ENCODE peak calls at places on chromosomes 3 and 15, in ten cellular contexts. One of them, this sample, is unnamed. For H3K36me3, the result is how much of the 10 kb centered on the place peaks cover.

GRCh38 chr3:111336511-111336910 is 205.5 kb upstream of the CD96 start:
- DNase-seq in NT2/D1: no peak
- DNase-seq in effector memory CD4-positive, alpha-beta T cell: no peak
- DNase-seq in tibial artery: no peak
- DNase-seq in tibial nerve: no peak
- DNase-seq in lower lobe of right lung: no peak
- DNase-seq in left lung: no peak
- DNase-seq in kidney: no peak
- DNase-seq in ovary: no peak
- DNase-seq in fibroblast of lung: peak
- DNase-seq in this sample: no peak

GRCh38 chr3:5138214-5138981 is 16.3 kb downstream of the ARL8B start:
- DNase-seq in NT2/D1: no peak
- DNase-seq in effector memory CD4-positive, alpha-beta T cell: no peak
- DNase-seq in tibial artery: no peak
- DNase-seq in tibial nerve: no peak
- DNase-seq in lower lobe of right lung: no peak
- DNase-seq in left lung: no peak
- DNase-seq in kidney: no peak
- DNase-seq in ovary: no peak
- DNase-seq in fibroblast of lung: peak
- DNase-seq in this sample: peak

GRCh38 chr3:31370093-31370666 is 162.5 kb upstream of the STT3B start:
- DNase-seq in NT2/D1: no peak
- DNase-seq in effector memory CD4-positive, alpha-beta T cell: no peak
- DNase-seq in tibial artery: no peak
- DNase-seq in tibial nerve: no peak
- DNase-seq in lower lobe of right lung: no peak
- DNase-seq in left lung: no peak
- DNase-seq in kidney: no peak
- DNase-seq in ovary: no peak
- DNase-seq in fibroblast of lung: no peak
- DNase-seq in this sample: no peak

GRCh38 chr3:186922790-186923189 is 7.5 kb upstream of the ST6GAL1 start:
- DNase-seq in NT2/D1: no peak
- DNase-seq in effector memory CD4-positive, alpha-beta T cell: no peak
- DNase-seq in tibial artery: no peak
- DNase-seq in tibial nerve: no peak
- DNase-seq in lower lobe of right lung: no peak
- DNase-seq in left lung: no peak
- DNase-seq in kidney: no peak
- DNase-seq in ovary: no peak
- DNase-seq in fibroblast of lung: peak
- DNase-seq in this sample: no peak

GRCh38 chr3:106485802-106486201 is 617.0 kb upstream of the CBLB start:
- DNase-seq in NT2/D1: no peak
- DNase-seq in effector memory CD4-positive, alpha-beta T cell: no peak
- DNase-seq in tibial artery: no peak
- DNase-seq in tibial nerve: no peak
- DNase-seq in lower lobe of right lung: no peak
- DNase-seq in left lung: no peak
- DNase-seq in kidney: no peak
- DNase-seq in ovary: no peak
- DNase-seq in fibroblast of lung: no peak
- DNase-seq in this sample: no peak

GRCh38 chr3:17891139-17891850 is 148.9 kb upstream of the TBC1D5 start:
- DNase-seq in NT2/D1: no peak
- DNase-seq in effector memory CD4-positive, alpha-beta T cell: no peak
- DNase-seq in tibial artery: no peak
- DNase-seq in tibial nerve: no peak
- DNase-seq in lower lobe of right lung: no peak
- DNase-seq in left lung: no peak
- DNase-seq in kidney: no peak
- DNase-seq in ovary: no peak
- DNase-seq in fibroblast of lung: peak
- DNase-seq in this sample: no peak

GRCh38 chr3:133271491-133271890 is 128.4 kb upstream of the BFSP2 start:
- DNase-seq in NT2/D1: no peak
- DNase-seq in effector memory CD4-positive, alpha-beta T cell: no peak
- DNase-seq in tibial artery: no peak
- DNase-seq in tibial nerve: no peak
- DNase-seq in lower lobe of right lung: no peak
- DNase-seq in left lung: no peak
- DNase-seq in kidney: no peak
- DNase-seq in ovary: no peak
- DNase-seq in fibroblast of lung: peak
- DNase-seq in this sample: no peak

GRCh38 chr3:46277476-46277875 is 35.2 kb downstream of the CCR3 start:
- DNase-seq in NT2/D1: no peak
- DNase-seq in effector memory CD4-positive, alpha-beta T cell: no peak
- DNase-seq in tibial artery: no peak
- DNase-seq in tibial nerve: no peak
- DNase-seq in lower lobe of right lung: no peak
- DNase-seq in left lung: no peak
- DNase-seq in kidney: no peak
- DNase-seq in ovary: no peak
- DNase-seq in fibroblast of lung: no peak
- DNase-seq in this sample: no peak

GRCh38 chr3:50289130-50289529 is 3.1 kb downstream of the IFRD2 start:
- DNase-seq in NT2/D1: no peak
- DNase-seq in effector memory CD4-positive, alpha-beta T cell: no peak
- DNase-seq in tibial artery: no peak
- DNase-seq in tibial nerve: no peak
- DNase-seq in lower lobe of right lung: no peak
- DNase-seq in left lung: no peak
- DNase-seq in kidney: no peak
- DNase-seq in ovary: no peak
- DNase-seq in fibroblast of lung: no peak
- DNase-seq in this sample: no peak

GRCh38 chr3:50290116-50290745 is 2.0 kb downstream of the IFRD2 start:
- DNase-seq in NT2/D1: no peak
- DNase-seq in effector memory CD4-positive, alpha-beta T cell: no peak
- DNase-seq in tibial artery: no peak
- DNase-seq in tibial nerve: no peak
- DNase-seq in lower lobe of right lung: no peak
- DNase-seq in left lung: no peak
- DNase-seq in kidney: no peak
- DNase-seq in ovary: peak
- DNase-seq in fibroblast of lung: no peak
- DNase-seq in this sample: peak

GRCh38 chr3:50286322-50287227 is 5.7 kb downstream of the IFRD2 start:
- DNase-seq in NT2/D1: no peak
- DNase-seq in effector memory CD4-positive, alpha-beta T cell: no peak
- DNase-seq in tibial artery: no peak
- DNase-seq in tibial nerve: no peak
- DNase-seq in lower lobe of right lung: no peak
- DNase-seq in left lung: no peak
- DNase-seq in kidney: no peak
- DNase-seq in ovary: no peak
- DNase-seq in fibroblast of lung: no peak
- DNase-seq in this sample: peak

GRCh38 chr3:50288387-50289007 is 3.7 kb downstream of the IFRD2 start:
- DNase-seq in NT2/D1: no peak
- DNase-seq in effector memory CD4-positive, alpha-beta T cell: no peak
- DNase-seq in tibial artery: no peak
- DNase-seq in tibial nerve: no peak
- DNase-seq in lower lobe of right lung: no peak
- DNase-seq in left lung: no peak
- DNase-seq in kidney: no peak
- DNase-seq in ovary: no peak
- DNase-seq in fibroblast of lung: no peak
- DNase-seq in this sample: peak

DNA sequence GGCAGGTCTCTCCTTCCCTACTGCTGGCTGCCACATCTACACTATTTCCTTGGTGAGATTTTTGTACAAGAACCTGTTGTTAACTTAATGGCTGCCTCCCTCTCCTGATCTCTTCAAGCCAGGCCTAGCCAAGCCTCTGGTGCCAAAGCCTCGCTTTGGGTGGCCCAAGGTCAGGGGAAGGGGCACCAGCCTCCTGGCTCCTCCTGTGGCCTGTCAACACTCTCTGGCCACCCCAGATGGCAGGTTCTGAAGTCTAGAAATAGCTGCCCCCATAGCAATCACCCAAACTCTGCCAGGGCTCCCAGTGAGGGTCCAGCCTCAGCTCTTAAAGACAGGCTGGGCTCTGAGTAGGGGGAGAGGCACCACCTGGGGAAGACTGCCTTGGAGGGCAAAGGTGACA is 5.0 kb downstream of the IFRD2 start:
- DNase-seq in NT2/D1: no peak
- DNase-seq in effector memory CD4-positive, alpha-beta T cell: no peak
- DNase-seq in tibial artery: no peak
- DNase-seq in tibial nerve: no peak
- DNase-seq in lower lobe of right lung: no peak
- DNase-seq in left lung: no peak
- DNase-seq in kidney: no peak
- DNase-seq in ovary: no peak
- DNase-seq in fibroblast of lung: no peak
- DNase-seq in this sample: no peak
- H3K36me3 ChIP-seq in NT2/D1: half or more
- H3K36me3 ChIP-seq in effector memory CD4-positive, alpha-beta T cell: under half
- H3K36me3 ChIP-seq in tibial artery: under half
- H3K36me3 ChIP-seq in tibial nerve: under half
- H3K36me3 ChIP-seq in lower lobe of right lung: under half
- H3K36me3 ChIP-seq in left lung: under half
- H3K36me3 ChIP-seq in kidney: under half
- H3K36me3 ChIP-seq in ovary: under half
- H3K36me3 ChIP-seq in fibroblast of lung: under half
- H3K36me3 ChIP-seq in this sample: under half

DNA sequence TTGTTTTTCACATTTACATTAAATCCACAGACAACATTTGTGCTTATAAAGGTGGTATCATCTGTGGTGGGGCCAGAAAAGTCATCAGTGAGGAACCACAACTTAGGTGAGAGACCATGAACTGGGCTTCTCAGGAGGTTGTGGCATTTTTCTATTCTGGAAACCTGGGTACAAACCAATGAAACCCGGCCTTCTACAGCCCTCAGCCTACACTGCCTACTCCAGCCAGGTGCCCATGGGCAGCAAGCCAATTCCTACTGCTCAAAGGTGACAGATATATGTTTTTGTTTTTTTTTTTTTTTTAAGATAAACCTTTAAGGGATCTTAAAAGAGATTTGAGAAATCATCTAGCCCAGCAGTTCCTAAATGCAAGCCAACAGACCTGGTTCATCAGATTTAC is 20.3 kb downstream of the SPG21 start:
- DNase-seq in NT2/D1: no peak
- DNase-seq in effector memory CD4-positive, alpha-beta T cell: no peak
- DNase-seq in tibial artery: no peak
- DNase-seq in tibial nerve: no peak
- DNase-seq in lower lobe of right lung: no peak
- DNase-seq in left lung: no peak
- DNase-seq in kidney: no peak
- DNase-seq in ovary: no peak
- DNase-seq in fibroblast of lung: no peak
- DNase-seq in this sample: no peak
- H3K36me3 ChIP-seq in NT2/D1: half or more
- H3K36me3 ChIP-seq in effector memory CD4-positive, alpha-beta T cell: half or more
- H3K36me3 ChIP-seq in tibial artery: half or more
- H3K36me3 ChIP-seq in tibial nerve: half or more
- H3K36me3 ChIP-seq in lower lobe of right lung: half or more
- H3K36me3 ChIP-seq in left lung: under half
- H3K36me3 ChIP-seq in kidney: under half
- H3K36me3 ChIP-seq in ovary: under half
- H3K36me3 ChIP-seq in fibroblast of lung: under half
- H3K36me3 ChIP-seq in this sample: half or more

DNA sequence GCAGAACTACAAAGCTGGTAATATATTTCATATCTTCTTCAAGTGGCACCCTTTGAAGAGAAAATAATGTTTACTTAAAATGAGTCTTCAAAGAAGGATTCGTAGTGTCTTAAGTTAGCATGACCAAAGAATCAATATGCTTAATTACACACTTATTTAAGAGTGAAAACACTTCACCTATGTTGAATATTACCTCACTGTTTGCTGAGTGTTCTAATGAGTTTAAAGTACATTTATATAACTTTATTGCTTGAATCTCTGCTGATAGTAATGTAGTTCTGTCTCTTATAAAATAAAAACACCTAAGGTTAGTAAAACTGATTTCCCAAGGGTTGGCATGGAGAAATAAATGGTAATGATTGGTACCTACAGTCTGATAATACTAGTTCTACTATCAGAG is 143.3 kb upstream of the SLC2A2 start:
- DNase-seq in NT2/D1: no peak
- DNase-seq in effector memory CD4-positive, alpha-beta T cell: no peak
- DNase-seq in tibial artery: no peak
- DNase-seq in tibial nerve: no peak
- DNase-seq in lower lobe of right lung: no peak
- DNase-seq in left lung: no peak
- DNase-seq in kidney: no peak
- DNase-seq in ovary: no peak
- DNase-seq in fibroblast of lung: no peak
- DNase-seq in this sample: no peak
- H3K36me3 ChIP-seq in NT2/D1: under half
- H3K36me3 ChIP-seq in effector memory CD4-positive, alpha-beta T cell: under half
- H3K36me3 ChIP-seq in tibial artery: under half
- H3K36me3 ChIP-seq in tibial nerve: under half
- H3K36me3 ChIP-seq in lower lobe of right lung: under half
- H3K36me3 ChIP-seq in left lung: under half
- H3K36me3 ChIP-seq in kidney: under half
- H3K36me3 ChIP-seq in ovary: under half
- H3K36me3 ChIP-seq in fibroblast of lung: under half
- H3K36me3 ChIP-seq in this sample: under half

GRCh38 chr15:65583701-65584100 is 27.2 kb downstream of the INTS14 start:
- DNase-seq in NT2/D1: no peak
- DNase-seq in effector memory CD4-positive, alpha-beta T cell: peak
- DNase-seq in tibial artery: no peak
- DNase-seq in tibial nerve: no peak
- DNase-seq in lower lobe of right lung: no peak
- DNase-seq in left lung: no peak
- DNase-seq in kidney: no peak
- DNase-seq in ovary: no peak
- DNase-seq in fibroblast of lung: peak
- DNase-seq in this sample: no peak

GRCh38 chr15:65587094-65587493 is 23.8 kb downstream of the INTS14 start:
- DNase-seq in NT2/D1: no peak
- DNase-seq in effector memory CD4-positive, alpha-beta T cell: no peak
- DNase-seq in tibial artery: no peak
- DNase-seq in tibial nerve: no peak
- DNase-seq in lower lobe of right lung: no peak
- DNase-seq in left lung: no peak
- DNase-seq in kidney: no peak
- DNase-seq in ovary: no peak
- DNase-seq in fibroblast of lung: no peak
- DNase-seq in this sample: no peak

GRCh38 chr15:65579762-65580161 is 31.2 kb downstream of the INTS14 start:
- DNase-seq in NT2/D1: no peak
- DNase-seq in effector memory CD4-positive, alpha-beta T cell: no peak
- DNase-seq in tibial artery: no peak
- DNase-seq in tibial nerve: no peak
- DNase-seq in lower lobe of right lung: no peak
- DNase-seq in left lung: no peak
- DNase-seq in kidney: no peak
- DNase-seq in ovary: no peak
- DNase-seq in fibroblast of lung: no peak
- DNase-seq in this sample: no peak

GRCh38 chr15:65580287-65580686 is 30.6 kb downstream of the INTS14 start:
- DNase-seq in NT2/D1: no peak
- DNase-seq in effector memory CD4-positive, alpha-beta T cell: no peak
- DNase-seq in tibial artery: no peak
- DNase-seq in tibial nerve: no peak
- DNase-seq in lower lobe of right lung: no peak
- DNase-seq in left lung: no peak
- DNase-seq in kidney: no peak
- DNase-seq in ovary: no peak
- DNase-seq in fibroblast of lung: peak
- DNase-seq in this sample: peak

DNA sequence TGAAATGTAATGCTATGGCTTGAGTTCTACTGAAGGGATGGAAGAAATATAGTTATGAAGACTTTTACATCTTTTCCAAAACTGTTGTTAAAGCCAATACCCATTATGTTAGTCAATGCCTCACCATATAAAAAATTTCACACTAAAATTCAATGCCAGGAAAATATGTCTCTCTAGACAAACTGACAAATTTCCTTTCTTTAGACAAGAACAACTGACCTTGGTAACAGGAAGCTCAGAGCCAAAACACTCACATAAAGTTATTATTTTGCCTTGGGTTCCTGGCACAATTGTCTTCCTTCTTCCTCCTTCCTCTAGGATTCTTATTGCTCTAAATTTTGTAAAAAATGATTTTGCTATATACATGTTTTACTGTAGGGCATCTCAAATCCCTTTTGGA is 26.7 kb downstream of the INTS14 start:
- DNase-seq in NT2/D1: no peak
- DNase-seq in effector memory CD4-positive, alpha-beta T cell: no peak
- DNase-seq in tibial artery: no peak
- DNase-seq in tibial nerve: no peak
- DNase-seq in lower lobe of right lung: no peak
- DNase-seq in left lung: no peak
- DNase-seq in kidney: no peak
- DNase-seq in ovary: no peak
- DNase-seq in fibroblast of lung: no peak
- DNase-seq in this sample: no peak
- H3K36me3 ChIP-seq in NT2/D1: half or more
- H3K36me3 ChIP-seq in effector memory CD4-positive, alpha-beta T cell: under half
- H3K36me3 ChIP-seq in tibial artery: half or more
- H3K36me3 ChIP-seq in tibial nerve: half or more
- H3K36me3 ChIP-seq in lower lobe of right lung: half or more
- H3K36me3 ChIP-seq in left lung: under half
- H3K36me3 ChIP-seq in kidney: under half
- H3K36me3 ChIP-seq in ovary: under half
- H3K36me3 ChIP-seq in fibroblast of lung: under half
- H3K36me3 ChIP-seq in this sample: half or more

This sample was measured in endodermal cell.